ENCODE peak calls at places on chromosome 12, in five cellular contexts. S is WERI-Rb-1, F is thyroid gland, X is endothelial cell, M is glutamatergic neuron. N is an unnamed sample.

GRCh38 chr12:103470664-103471063 is 25.1 kb downstream of the C12orf42 start:
- DNase-seq in X (no peak), S (no peak), M (no peak), F (no peak), N (no peak)

GRCh38 chr12:118853634-118854033 is 127.7 kb upstream of the SRRM4 start:
- DNase-seq in X (peak), F (no peak), M (no peak), S (peak), N (no peak)

GRCh38 chr12:1918081-1918874 is at the start of gene CACNA2D4:
- DNase-seq in F (no peak), M (no peak), S (peak), X (no peak), N (peak)

GRCh38 chr12:6606331-6607131 is 648 bp downstream of the CHD4 start:
- DNase-seq in M (peak), S (peak), F (peak), X (peak), N (peak)

GRCh38 chr12:96015672-96016071 is 19.5 kb upstream of the HAL start:
- DNase-seq in M (peak), X (peak), F (no peak), S (peak), N (no peak)

GRCh38 chr12:119020377-119021360 is 39.3 kb downstream of the SRRM4 start:
- DNase-seq in F (peak), X (peak), S (peak), M (peak), N (peak)

GRCh38 chr12:116266220-116266619 is 11.3 kb downstream of the MED13L start:
- DNase-seq in X (no peak), F (no peak), S (no peak), M (no peak), N (no peak)

GRCh38 chr12:1993871-1994371 is 10.3 kb downstream of the DCP1B start:
- DNase-seq in S (no peak), M (no peak), F (no peak), X (no peak), N (no peak)

GRCh38 chr12:51647647-51648046 is 56.6 kb downstream of the SCN8A start:
- DNase-seq in F (no peak), X (no peak), S (no peak), M (no peak), N (no peak)

DNA sequence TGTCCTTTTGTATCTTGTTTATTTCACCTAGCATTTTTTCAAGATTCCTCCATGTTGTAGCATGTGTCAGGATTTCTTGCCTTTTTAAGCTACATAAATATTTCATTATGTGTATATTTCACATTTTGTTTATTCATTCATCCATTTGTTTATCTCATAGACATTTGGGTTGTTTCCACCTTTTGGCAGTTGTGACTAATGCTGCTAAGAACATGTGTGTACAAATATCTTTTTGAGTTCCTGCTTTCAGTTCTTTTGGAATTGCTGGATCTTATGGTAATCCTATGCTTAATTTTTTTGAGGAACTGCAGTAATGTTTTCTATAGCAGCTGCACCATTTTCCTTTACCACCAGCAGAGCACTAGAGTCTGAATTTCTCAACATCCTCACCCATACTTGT is 62.4 kb downstream of the SCN8A start:
- DNase-seq in M (no peak), S (no peak), F (no peak), X (no peak), N (no peak)
- TF ChIP-seq CTCF in M (no peak), S (no peak), F (no peak), X (no peak), N (no peak)

DNA sequence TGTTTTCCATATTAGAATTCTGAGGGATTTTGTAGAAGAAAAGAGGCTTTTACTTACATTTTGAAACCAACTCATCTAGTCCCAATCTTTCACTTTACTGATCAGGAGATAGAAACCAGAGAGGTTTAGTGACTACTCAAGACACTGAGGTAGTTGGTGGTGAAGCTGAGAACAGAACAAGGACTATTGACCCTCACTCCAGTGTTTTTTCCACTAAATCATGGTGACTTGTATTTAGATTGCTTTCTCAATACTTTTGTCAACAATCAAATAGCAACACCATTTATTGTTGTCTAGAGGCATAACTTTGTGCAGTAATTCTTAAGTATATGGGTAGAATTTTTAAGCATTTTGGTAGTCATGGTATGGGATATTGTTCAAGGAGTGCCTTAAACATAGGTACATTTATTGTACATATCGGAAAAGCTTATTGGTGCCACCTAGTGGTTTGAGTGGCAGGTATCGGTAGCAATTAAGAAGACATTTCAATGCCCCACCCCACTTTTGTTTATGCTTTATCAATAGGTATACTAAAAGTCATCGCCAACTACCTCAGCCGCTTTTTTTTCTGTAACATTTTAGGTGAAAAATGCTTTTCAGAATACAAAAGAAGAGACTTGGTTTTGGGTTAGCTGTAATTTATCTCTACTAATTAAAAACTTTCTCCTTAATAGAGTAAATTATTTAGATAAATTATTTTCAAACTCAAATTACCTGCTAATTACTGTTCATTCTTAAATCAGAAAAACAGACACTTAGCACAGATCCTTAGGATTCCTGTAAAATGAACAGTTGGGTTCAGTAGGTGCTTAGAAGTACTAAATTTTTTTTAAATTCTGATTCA is 47.3 kb upstream of the PAWR start:
- DNase-seq in F (peak), X (peak), S (peak), M (no peak), N (no peak)
- TF ChIP-seq CTCF in F (peak), X (peak), S (peak), M (peak), N (peak)

GRCh38 chr12:55700255-55701018 is 7.3 kb downstream of the ITGA7 start:
- DNase-seq in M (no peak), S (no peak), F (no peak), X (no peak), N (no peak)
- TF ChIP-seq CTCF in M (no peak), S (no peak), F (no peak), X (no peak), N (no peak)

GRCh38 chr12:129660961-129661360 is 242.9 kb downstream of the TMEM132D start:
- DNase-seq in S (no peak), M (no peak), F (no peak), X (no peak), N (no peak)

GRCh38 chr12:129662184-129662583 is 241.6 kb downstream of the TMEM132D start:
- DNase-seq in F (no peak), X (no peak), M (no peak), S (no peak), N (no peak)

GRCh38 chr12:129659927-129660326 is 243.9 kb downstream of the TMEM132D start:
- DNase-seq in S (no peak), M (no peak), X (no peak), F (no peak), N (no peak)

DNA sequence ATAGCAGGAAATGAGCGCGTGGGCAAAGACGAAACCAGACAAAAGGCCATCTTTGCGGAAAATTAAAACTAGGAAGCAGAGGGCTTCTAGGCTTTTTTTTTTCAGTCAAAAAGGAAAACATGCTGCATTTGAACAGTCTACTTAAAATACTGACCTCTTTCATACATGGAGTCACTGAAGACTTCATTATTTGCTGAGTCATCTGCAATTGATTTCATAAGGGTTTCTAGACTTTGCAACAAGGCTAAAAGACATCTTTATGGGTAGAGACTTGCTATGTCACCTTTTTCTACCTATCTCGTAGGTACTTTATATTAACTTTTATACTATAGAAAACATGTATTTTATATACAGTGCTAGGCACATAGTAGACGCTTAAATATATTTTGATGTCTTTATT is 238.4 kb downstream of the TMEM132D start:
- DNase-seq in F (no peak), S (no peak), M (no peak), X (no peak), N (no peak)
- TF ChIP-seq CTCF in F (no peak), S (no peak), M (no peak), X (no peak), N (no peak)

N was measured in osteocyte.